ENCODE peak calls at places on chromosomes 5 and 9, in seven cellular contexts. One of them, this sample, is unnamed.

GRCh38 chr5:135832941-135833340 is 1.5 kb upstream of the SLC25A48 start:
- DNase-seq in CD8-positive, alpha-beta T cell: no peak
- DNase-seq in A673: no peak
- DNase-seq in left ventricle myocardium inferior: no peak
- DNase-seq in spleen: peak; percentile 54
- DNase-seq in HCT116: no peak
- DNase-seq in keratinocyte: no peak
- DNase-seq in this sample: no peak

GRCh38 chr9:133701981-133702797 is 36.0 kb downstream of the SARDH start:
- DNase-seq in CD8-positive, alpha-beta T cell: peak; percentile 67
- DNase-seq in A673: peak; percentile 56
- DNase-seq in left ventricle myocardium inferior: no peak
- DNase-seq in spleen: peak; percentile 86
- DNase-seq in HCT116: no peak
- DNase-seq in keratinocyte: no peak
- DNase-seq in this sample: no peak

GRCh38 chr9:31030741-31031202 is 1353.7 kb upstream of the ACO1 start:
- DNase-seq in CD8-positive, alpha-beta T cell: no peak
- DNase-seq in A673: no peak
- DNase-seq in left ventricle myocardium inferior: no peak
- DNase-seq in spleen: no peak
- DNase-seq in HCT116: no peak
- DNase-seq in keratinocyte: no peak
- DNase-seq in this sample: no peak

GRCh38 chr9:121622842-121623203 is 28.6 kb upstream of the DAB2IP start:
- DNase-seq in CD8-positive, alpha-beta T cell: no peak
- DNase-seq in A673: no peak
- DNase-seq in left ventricle myocardium inferior: no peak
- DNase-seq in spleen: no peak
- DNase-seq in HCT116: no peak
- DNase-seq in keratinocyte: no peak
- DNase-seq in this sample: no peak

GRCh38 chr9:106621299-106621920 is 241.6 kb upstream of the ZNF462 start:
- DNase-seq in CD8-positive, alpha-beta T cell: no peak
- DNase-seq in A673: no peak
- DNase-seq in left ventricle myocardium inferior: no peak
- DNase-seq in spleen: no peak
- DNase-seq in HCT116: no peak
- DNase-seq in keratinocyte: no peak
- DNase-seq in this sample: no peak

GRCh38 chr9:88373018-88373417 is 15.2 kb upstream of the SPIN1 start:
- DNase-seq in CD8-positive, alpha-beta T cell: no peak
- DNase-seq in A673: no peak
- DNase-seq in left ventricle myocardium inferior: no peak
- DNase-seq in spleen: no peak
- DNase-seq in HCT116: no peak
- DNase-seq in keratinocyte: no peak
- DNase-seq in this sample: no peak

GRCh38 chr9:91907387-91908292 is 42.4 kb downstream of the ROR2 start:
- DNase-seq in CD8-positive, alpha-beta T cell: no peak
- DNase-seq in A673: no peak
- DNase-seq in left ventricle myocardium inferior: no peak
- DNase-seq in spleen: no peak
- DNase-seq in HCT116: no peak
- DNase-seq in keratinocyte: no peak
- DNase-seq in this sample: no peak

GRCh38 chr9:108254236-108254635 is 601.5 kb downstream of the ACTL7B start:
- DNase-seq in CD8-positive, alpha-beta T cell: no peak
- DNase-seq in A673: no peak
- DNase-seq in left ventricle myocardium inferior: no peak
- DNase-seq in spleen: no peak
- DNase-seq in HCT116: no peak
- DNase-seq in keratinocyte: no peak
- DNase-seq in this sample: no peak

GRCh38 chr5:107223066-107223465 is 447.7 kb downstream of the EFNA5 start:
- DNase-seq in CD8-positive, alpha-beta T cell: no peak
- DNase-seq in A673: no peak
- DNase-seq in left ventricle myocardium inferior: no peak
- DNase-seq in spleen: no peak
- DNase-seq in HCT116: no peak
- DNase-seq in keratinocyte: no peak
- DNase-seq in this sample: no peak

GRCh38 chr5:116573617-116574431 is 799 bp downstream of the SEMA6A start:
- DNase-seq in CD8-positive, alpha-beta T cell: no peak
- DNase-seq in A673: no peak
- DNase-seq in left ventricle myocardium inferior: peak; percentile 22
- DNase-seq in spleen: peak; percentile 76
- DNase-seq in HCT116: no peak
- DNase-seq in keratinocyte: no peak
- DNase-seq in this sample: no peak

GRCh38 chr9:30348904-30349303 is 2035.5 kb upstream of the ACO1 start:
- DNase-seq in CD8-positive, alpha-beta T cell: no peak
- DNase-seq in A673: no peak
- DNase-seq in left ventricle myocardium inferior: no peak
- DNase-seq in spleen: peak; percentile 63
- DNase-seq in HCT116: no peak
- DNase-seq in keratinocyte: no peak
- DNase-seq in this sample: no peak

GRCh38 chr9:134889386-134890214 is 9.0 kb downstream of the FCN2 start:
- DNase-seq in CD8-positive, alpha-beta T cell: no peak
- DNase-seq in A673: no peak
- DNase-seq in left ventricle myocardium inferior: no peak
- DNase-seq in spleen: no peak
- DNase-seq in HCT116: no peak
- DNase-seq in keratinocyte: no peak
- DNase-seq in this sample: no peak

DNA sequence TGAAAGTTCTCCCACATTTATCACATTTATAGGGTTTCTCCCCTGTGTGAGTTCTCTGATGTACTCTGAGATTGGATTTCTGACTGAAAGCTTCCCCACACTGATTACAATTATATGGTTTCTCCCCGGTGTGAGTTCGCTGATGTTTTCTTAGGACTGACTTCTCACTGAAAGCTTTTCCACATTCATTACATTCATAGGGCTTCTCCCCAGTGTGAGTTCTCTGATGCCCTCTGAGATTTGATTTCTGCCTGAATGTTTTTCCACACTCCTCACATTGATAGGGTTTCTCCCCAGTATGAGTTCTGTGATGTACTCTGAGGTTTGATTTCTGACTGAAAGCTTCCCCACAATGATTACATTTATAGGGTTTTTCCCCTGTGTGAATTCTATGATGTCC is 36.3 kb downstream of the ZNF782 start:
- DNase-seq in CD8-positive, alpha-beta T cell: no peak
- DNase-seq in A673: no peak
- DNase-seq in left ventricle myocardium inferior: no peak
- DNase-seq in spleen: no peak
- DNase-seq in HCT116: no peak
- DNase-seq in keratinocyte: no peak
- DNase-seq in this sample: no peak
- H3K9me3 ChIP-seq in CD8-positive, alpha-beta T cell: peaks cover 46% of the 10 kb centered on the region
- H3K9me3 ChIP-seq in A673: peaks cover 83% of the 10 kb centered on the region
- H3K9me3 ChIP-seq in left ventricle myocardium inferior: peaks cover 100% of the 10 kb centered on the region
- H3K9me3 ChIP-seq in spleen: peaks cover 100% of the 10 kb centered on the region
- H3K9me3 ChIP-seq in HCT116: peaks cover 58% of the 10 kb centered on the region
- H3K9me3 ChIP-seq in keratinocyte: peaks cover 20% of the 10 kb centered on the region
- H3K9me3 ChIP-seq in this sample: peaks cover 92% of the 10 kb centered on the region

DNA sequence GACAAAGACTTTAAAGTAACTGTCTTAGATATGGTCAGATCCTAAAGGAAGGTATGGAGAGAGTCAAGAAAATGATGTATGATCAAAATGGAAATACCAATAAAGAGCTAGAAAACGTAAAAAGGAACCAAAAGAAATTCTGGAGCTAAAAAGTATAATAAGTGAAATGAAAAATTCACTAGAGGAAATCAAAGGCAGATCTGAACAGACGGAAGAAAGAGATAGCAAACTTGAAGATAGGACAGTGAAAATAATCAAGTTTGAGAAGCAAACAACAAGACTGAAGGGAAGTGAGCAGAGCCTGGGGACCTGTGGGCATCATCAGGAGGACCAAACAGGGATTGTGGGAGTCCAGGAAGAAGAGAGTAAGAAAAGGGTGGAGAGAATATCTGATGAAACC is 115.4 kb downstream of the EHMT1 start:
- DNase-seq in CD8-positive, alpha-beta T cell: no peak
- DNase-seq in A673: no peak
- DNase-seq in left ventricle myocardium inferior: no peak
- DNase-seq in spleen: no peak
- DNase-seq in HCT116: no peak
- DNase-seq in keratinocyte: no peak
- DNase-seq in this sample: no peak
- H3K9me3 ChIP-seq in CD8-positive, alpha-beta T cell: no peaks in the 10 kb centered on the region
- H3K9me3 ChIP-seq in A673: peaks cover 17% of the 10 kb centered on the region
- H3K9me3 ChIP-seq in left ventricle myocardium inferior: peaks cover 19% of the 10 kb centered on the region
- H3K9me3 ChIP-seq in spleen: peaks cover 20% of the 10 kb centered on the region
- H3K9me3 ChIP-seq in HCT116: peaks cover 3% of the 10 kb centered on the region
- H3K9me3 ChIP-seq in keratinocyte: no peaks in the 10 kb centered on the region
- H3K9me3 ChIP-seq in this sample: no peaks in the 10 kb centered on the region

GRCh38 chr5:2511131-2511530 is 240.3 kb downstream of the IRX2 start:
- DNase-seq in CD8-positive, alpha-beta T cell: no peak
- DNase-seq in A673: no peak
- DNase-seq in left ventricle myocardium inferior: no peak
- DNase-seq in spleen: no peak
- DNase-seq in HCT116: no peak
- DNase-seq in keratinocyte: no peak
- DNase-seq in this sample: no peak
- H3K9me3 ChIP-seq in CD8-positive, alpha-beta T cell: no peaks in the 10 kb centered on the region
- H3K9me3 ChIP-seq in A673: peaks cover 29% of the 10 kb centered on the region
- H3K9me3 ChIP-seq in left ventricle myocardium inferior: no peaks in the 10 kb centered on the region
- H3K9me3 ChIP-seq in spleen: no peaks in the 10 kb centered on the region
- H3K9me3 ChIP-seq in HCT116: peaks cover 12% of the 10 kb centered on the region
- H3K9me3 ChIP-seq in keratinocyte: peaks cover 2% of the 10 kb centered on the region
- H3K9me3 ChIP-seq in this sample: no peaks in the 10 kb centered on the region

DNA sequence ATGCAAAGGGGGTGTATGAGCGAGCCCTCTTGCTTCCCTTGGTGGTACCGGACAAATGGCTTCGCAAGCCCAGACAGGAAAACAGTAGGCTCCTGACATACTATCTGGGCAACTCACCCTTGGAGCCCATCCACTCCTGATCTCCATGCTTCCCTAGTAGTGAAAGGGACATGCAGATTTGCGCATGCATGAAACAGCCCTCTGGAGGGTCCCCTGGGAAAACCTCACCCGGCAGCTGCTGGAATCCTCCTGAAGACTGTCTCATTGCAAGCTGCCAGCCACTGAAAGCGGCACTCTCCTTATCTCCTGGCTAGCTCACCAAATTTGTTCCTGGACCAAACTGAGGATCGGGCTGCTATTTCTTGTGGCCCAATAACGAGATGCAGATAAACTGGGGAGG is 10.2 kb downstream of the ZNF169 start:
- DNase-seq in CD8-positive, alpha-beta T cell: no peak
- DNase-seq in A673: peak; percentile 58
- DNase-seq in left ventricle myocardium inferior: no peak
- DNase-seq in spleen: no peak
- DNase-seq in HCT116: no peak
- DNase-seq in keratinocyte: no peak
- DNase-seq in this sample: no peak
- H3K9me3 ChIP-seq in CD8-positive, alpha-beta T cell: no peaks in the 10 kb centered on the region
- H3K9me3 ChIP-seq in A673: peaks cover 12% of the 10 kb centered on the region
- H3K9me3 ChIP-seq in left ventricle myocardium inferior: peaks cover 14% of the 10 kb centered on the region
- H3K9me3 ChIP-seq in spleen: peaks cover 24% of the 10 kb centered on the region
- H3K9me3 ChIP-seq in HCT116: no peaks in the 10 kb centered on the region
- H3K9me3 ChIP-seq in keratinocyte: no peaks in the 10 kb centered on the region
- H3K9me3 ChIP-seq in this sample: no peaks in the 10 kb centered on the region

DNA sequence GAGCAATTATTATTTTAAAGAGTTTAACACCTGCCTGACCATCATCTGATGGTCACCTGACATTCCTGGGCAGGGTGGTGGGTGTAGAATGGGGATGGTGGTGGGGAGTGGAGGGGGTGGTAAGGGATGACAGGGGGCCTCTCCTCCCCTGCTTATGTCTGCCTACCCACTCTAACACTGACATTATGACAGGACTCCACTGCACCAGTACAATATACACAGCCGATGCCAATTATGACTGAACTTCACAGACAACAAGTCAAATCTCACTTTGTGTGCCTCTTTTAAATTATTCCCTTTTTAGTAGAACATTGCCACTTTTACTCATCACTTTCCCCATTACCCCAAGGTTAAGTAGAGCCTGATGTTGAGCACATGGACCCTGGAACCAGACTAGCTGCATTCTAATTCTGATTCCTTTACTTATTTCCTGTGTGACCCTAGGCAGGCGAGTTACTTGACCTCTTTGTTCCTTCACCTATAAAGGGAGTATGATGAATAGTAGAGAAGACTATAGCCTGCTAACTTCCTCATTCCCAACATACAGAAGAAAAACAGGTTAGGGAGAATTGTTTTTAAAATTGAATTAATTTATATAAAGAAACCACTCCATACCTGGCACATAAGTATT is 464.7 kb downstream of the DMRT2 start:
- DNase-seq in CD8-positive, alpha-beta T cell: no peak
- DNase-seq in A673: no peak
- DNase-seq in left ventricle myocardium inferior: no peak
- DNase-seq in spleen: no peak
- DNase-seq in HCT116: no peak
- DNase-seq in keratinocyte: no peak
- DNase-seq in this sample: no peak
- H3K9me3 ChIP-seq in CD8-positive, alpha-beta T cell: no peaks in the 10 kb centered on the region
- H3K9me3 ChIP-seq in A673: no peaks in the 10 kb centered on the region
- H3K9me3 ChIP-seq in left ventricle myocardium inferior: no peaks in the 10 kb centered on the region
- H3K9me3 ChIP-seq in spleen: no peaks in the 10 kb centered on the region
- H3K9me3 ChIP-seq in HCT116: peaks cover 7% of the 10 kb centered on the region
- H3K9me3 ChIP-seq in keratinocyte: no peaks in the 10 kb centered on the region
- H3K9me3 ChIP-seq in this sample: no peaks in the 10 kb centered on the region

DNA sequence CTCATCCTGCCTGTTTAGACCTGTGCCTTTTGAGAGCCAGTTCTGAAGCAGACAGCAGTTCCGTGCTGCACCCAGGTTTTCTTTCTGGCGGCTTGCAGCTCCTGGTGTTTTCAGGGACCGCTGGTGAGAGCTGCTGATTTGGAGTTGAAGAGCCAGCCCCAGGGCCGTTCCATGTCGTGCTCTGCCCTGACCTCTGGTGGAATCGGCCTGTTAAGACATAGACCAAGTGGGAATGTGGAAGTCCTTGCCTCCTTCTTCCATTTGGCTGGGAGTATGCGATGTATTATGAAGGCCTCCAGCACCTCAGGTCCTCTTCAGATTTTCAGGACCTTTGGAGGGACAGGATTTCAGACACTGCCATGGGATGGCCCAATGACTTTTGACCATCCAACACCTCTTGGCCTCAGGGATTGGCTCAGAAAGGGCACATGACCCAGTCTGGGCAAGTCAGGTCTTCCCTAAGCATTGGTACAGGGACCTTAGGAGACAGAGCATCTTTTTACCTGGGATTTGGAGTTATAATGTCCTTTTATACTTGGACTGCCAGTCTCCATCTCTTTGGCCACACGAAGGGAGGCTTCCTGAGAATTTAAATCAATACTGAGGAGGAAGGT is 136.1 kb upstream of the CLINT1 start:
- DNase-seq in CD8-positive, alpha-beta T cell: peak; percentile 26
- DNase-seq in A673: peak; percentile 64
- DNase-seq in left ventricle myocardium inferior: peak; percentile 55
- DNase-seq in spleen: peak; percentile 81
- DNase-seq in HCT116: peak; percentile 46
- DNase-seq in keratinocyte: peak; percentile 13
- DNase-seq in this sample: no peak
- H3K9me3 ChIP-seq in CD8-positive, alpha-beta T cell: no peaks in the 10 kb centered on the region
- H3K9me3 ChIP-seq in A673: no peaks in the 10 kb centered on the region
- H3K9me3 ChIP-seq in left ventricle myocardium inferior: no peaks in the 10 kb centered on the region
- H3K9me3 ChIP-seq in spleen: no peaks in the 10 kb centered on the region
- H3K9me3 ChIP-seq in HCT116: no peaks in the 10 kb centered on the region
- H3K9me3 ChIP-seq in keratinocyte: no peaks in the 10 kb centered on the region
- H3K9me3 ChIP-seq in this sample: no peaks in the 10 kb centered on the region

This sample was measured in thoracic aorta.